ENCODE peak calls at places on chromosomes 7 and 10, in six cellular contexts. One of them, this sample, is unnamed.

GRCh38 chr7:2086229-2086628 is 146.5 kb downstream of the MAD1L1 start:
- DNase-seq in SJSA1: no peak
- DNase-seq in esophagus muscularis mucosa: no peak
- DNase-seq in ovary: no peak
- DNase-seq in CD4-positive, alpha-beta memory T cell: no peak
- DNase-seq in fibroblast of lung: no peak
- DNase-seq in this sample: no peak

GRCh38 chr10:6493521-6494451 is 86.3 kb downstream of the PRKCQ start:
- DNase-seq in SJSA1: no peak
- DNase-seq in esophagus muscularis mucosa: peak; percentile 89
- DNase-seq in ovary: no peak
- DNase-seq in CD4-positive, alpha-beta memory T cell: peak; percentile 42
- DNase-seq in fibroblast of lung: peak; percentile 45
- DNase-seq in this sample: no peak

GRCh38 chr10:3757250-3757637 is 27.8 kb downstream of the KLF6 start:
- DNase-seq in SJSA1: no peak
- DNase-seq in esophagus muscularis mucosa: no peak
- DNase-seq in ovary: no peak
- DNase-seq in CD4-positive, alpha-beta memory T cell: no peak
- DNase-seq in fibroblast of lung: no peak
- DNase-seq in this sample: no peak

GRCh38 chr7:132317856-132318255 is 258.4 kb downstream of the PLXNA4 start:
- DNase-seq in SJSA1: no peak
- DNase-seq in esophagus muscularis mucosa: no peak
- DNase-seq in ovary: no peak
- DNase-seq in CD4-positive, alpha-beta memory T cell: no peak
- DNase-seq in fibroblast of lung: no peak
- DNase-seq in this sample: no peak

GRCh38 chr10:105718207-105718995 is 1077.3 kb downstream of the SORCS3 start:
- DNase-seq in SJSA1: no peak
- DNase-seq in esophagus muscularis mucosa: no peak
- DNase-seq in ovary: no peak
- DNase-seq in CD4-positive, alpha-beta memory T cell: no peak
- DNase-seq in fibroblast of lung: no peak
- DNase-seq in this sample: no peak

GRCh38 chr7:85030893-85031292 is 156.0 kb downstream of the SEMA3D start:
- DNase-seq in SJSA1: peak; percentile 69
- DNase-seq in esophagus muscularis mucosa: no peak
- DNase-seq in ovary: no peak
- DNase-seq in CD4-positive, alpha-beta memory T cell: no peak
- DNase-seq in fibroblast of lung: peak; percentile 71
- DNase-seq in this sample: no peak

GRCh38 chr10:92304061-92304460 is 13.1 kb downstream of the MARCHF5 start:
- DNase-seq in SJSA1: no peak
- DNase-seq in esophagus muscularis mucosa: no peak
- DNase-seq in ovary: no peak
- DNase-seq in CD4-positive, alpha-beta memory T cell: no peak
- DNase-seq in fibroblast of lung: no peak
- DNase-seq in this sample: no peak

GRCh38 chr10:24446739-24447138 is 237.8 kb downstream of the KIAA1217 start:
- DNase-seq in SJSA1: peak; percentile 71
- DNase-seq in esophagus muscularis mucosa: no peak
- DNase-seq in ovary: no peak
- DNase-seq in CD4-positive, alpha-beta memory T cell: no peak
- DNase-seq in fibroblast of lung: peak; percentile 98
- DNase-seq in this sample: no peak

GRCh38 chr10:21238044-21238443 is 287.4 kb downstream of the SKIDA1 start:
- DNase-seq in SJSA1: no peak
- DNase-seq in esophagus muscularis mucosa: no peak
- DNase-seq in ovary: no peak
- DNase-seq in CD4-positive, alpha-beta memory T cell: no peak
- DNase-seq in fibroblast of lung: no peak
- DNase-seq in this sample: no peak

GRCh38 chr7:44685723-44686122 is 62.9 kb upstream of the ZMIZ2 start:
- DNase-seq in SJSA1: no peak
- DNase-seq in esophagus muscularis mucosa: no peak
- DNase-seq in ovary: no peak
- DNase-seq in CD4-positive, alpha-beta memory T cell: no peak
- DNase-seq in fibroblast of lung: no peak
- DNase-seq in this sample: no peak

GRCh38 chr7:42457663-42458062 is 220.7 kb upstream of the GLI3 start:
- DNase-seq in SJSA1: no peak
- DNase-seq in esophagus muscularis mucosa: peak; percentile 80
- DNase-seq in ovary: no peak
- DNase-seq in CD4-positive, alpha-beta memory T cell: no peak
- DNase-seq in fibroblast of lung: peak; percentile 32
- DNase-seq in this sample: no peak

GRCh38 chr7:102292813-102293798 is 6.4 kb downstream of the SH2B2 start:
- DNase-seq in SJSA1: no peak
- DNase-seq in esophagus muscularis mucosa: no peak
- DNase-seq in ovary: no peak
- DNase-seq in CD4-positive, alpha-beta memory T cell: no peak
- DNase-seq in fibroblast of lung: no peak
- DNase-seq in this sample: no peak

GRCh38 chr10:79137404-79137803 is 68.6 kb downstream of the ZMIZ1 start:
- DNase-seq in SJSA1: no peak
- DNase-seq in esophagus muscularis mucosa: no peak
- DNase-seq in ovary: peak; percentile 59
- DNase-seq in CD4-positive, alpha-beta memory T cell: no peak
- DNase-seq in fibroblast of lung: peak; percentile 61
- DNase-seq in this sample: no peak

GRCh38 chr10:116271593-116272496 is 1.2 kb downstream of the GFRA1 start:
- DNase-seq in SJSA1: peak; percentile 39
- DNase-seq in esophagus muscularis mucosa: no peak
- DNase-seq in ovary: peak; percentile 46
- DNase-seq in CD4-positive, alpha-beta memory T cell: no peak
- DNase-seq in fibroblast of lung: peak; percentile 11
- DNase-seq in this sample: no peak

GRCh38 chr7:36021367-36021766 is 131.7 kb upstream of the EEPD1 start:
- DNase-seq in SJSA1: no peak
- DNase-seq in esophagus muscularis mucosa: no peak
- DNase-seq in ovary: no peak
- DNase-seq in CD4-positive, alpha-beta memory T cell: no peak
- DNase-seq in fibroblast of lung: peak; percentile 16
- DNase-seq in this sample: no peak

GRCh38 chr7:155122831-155123230 is 52.7 kb downstream of the HTR5A start:
- DNase-seq in SJSA1: no peak
- DNase-seq in esophagus muscularis mucosa: no peak
- DNase-seq in ovary: no peak
- DNase-seq in CD4-positive, alpha-beta memory T cell: no peak
- DNase-seq in fibroblast of lung: no peak
- DNase-seq in this sample: no peak

GRCh38 chr7:125033506-125033905 is 103.9 kb upstream of the POT1 start:
- DNase-seq in SJSA1: no peak
- DNase-seq in esophagus muscularis mucosa: no peak
- DNase-seq in ovary: no peak
- DNase-seq in CD4-positive, alpha-beta memory T cell: no peak
- DNase-seq in fibroblast of lung: no peak
- DNase-seq in this sample: no peak

GRCh38 chr7:141511370-141512335 is 39.6 kb upstream of the AGK start:
- DNase-seq in SJSA1: no peak
- DNase-seq in esophagus muscularis mucosa: no peak
- DNase-seq in ovary: no peak
- DNase-seq in CD4-positive, alpha-beta memory T cell: no peak
- DNase-seq in fibroblast of lung: no peak
- DNase-seq in this sample: no peak

GRCh38 chr7:30790391-30790790 is 19.2 kb downstream of the MINDY4 start:
- DNase-seq in SJSA1: no peak
- DNase-seq in esophagus muscularis mucosa: no peak
- DNase-seq in ovary: no peak
- DNase-seq in CD4-positive, alpha-beta memory T cell: no peak
- DNase-seq in fibroblast of lung: peak; percentile 20
- DNase-seq in this sample: no peak

GRCh38 chr10:4301296-4301695 is 516.3 kb upstream of the KLF6 start:
- DNase-seq in SJSA1: no peak
- DNase-seq in esophagus muscularis mucosa: no peak
- DNase-seq in ovary: no peak
- DNase-seq in CD4-positive, alpha-beta memory T cell: no peak
- DNase-seq in fibroblast of lung: peak; percentile 17
- DNase-seq in this sample: no peak

GRCh38 chr10:121708921-121709625 is 110.8 kb upstream of the FGFR2 start:
- DNase-seq in SJSA1: no peak
- DNase-seq in esophagus muscularis mucosa: no peak
- DNase-seq in ovary: no peak
- DNase-seq in CD4-positive, alpha-beta memory T cell: no peak
- DNase-seq in fibroblast of lung: peak; percentile 12
- DNase-seq in this sample: no peak

GRCh38 chr7:233456-234035 is 41.2 kb downstream of the FAM20C start:
- DNase-seq in SJSA1: no peak
- DNase-seq in esophagus muscularis mucosa: no peak
- DNase-seq in ovary: no peak
- DNase-seq in CD4-positive, alpha-beta memory T cell: no peak
- DNase-seq in fibroblast of lung: no peak
- DNase-seq in this sample: no peak

GRCh38 chr7:12403287-12404181 is at the start of gene VWDE:
- DNase-seq in SJSA1: no peak
- DNase-seq in esophagus muscularis mucosa: no peak
- DNase-seq in ovary: no peak
- DNase-seq in CD4-positive, alpha-beta memory T cell: peak; percentile 42
- DNase-seq in fibroblast of lung: peak; percentile 39
- DNase-seq in this sample: peak; percentile 70

GRCh38 chr10:71338728-71339495 is 19.9 kb downstream of the SLC29A3 start:
- DNase-seq in SJSA1: no peak
- DNase-seq in esophagus muscularis mucosa: no peak
- DNase-seq in ovary: no peak
- DNase-seq in CD4-positive, alpha-beta memory T cell: no peak
- DNase-seq in fibroblast of lung: no peak
- DNase-seq in this sample: no peak

GRCh38 chr7:51607447-51607846 is 290.8 kb upstream of the COBL start:
- DNase-seq in SJSA1: no peak
- DNase-seq in esophagus muscularis mucosa: no peak
- DNase-seq in ovary: no peak
- DNase-seq in CD4-positive, alpha-beta memory T cell: no peak
- DNase-seq in fibroblast of lung: no peak
- DNase-seq in this sample: no peak

GRCh38 chr7:91351374-91351773 is 87.1 kb downstream of the FZD1 start:
- DNase-seq in SJSA1: peak; percentile 33
- DNase-seq in esophagus muscularis mucosa: no peak
- DNase-seq in ovary: no peak
- DNase-seq in CD4-positive, alpha-beta memory T cell: no peak
- DNase-seq in fibroblast of lung: peak; percentile 87
- DNase-seq in this sample: no peak

DNA sequence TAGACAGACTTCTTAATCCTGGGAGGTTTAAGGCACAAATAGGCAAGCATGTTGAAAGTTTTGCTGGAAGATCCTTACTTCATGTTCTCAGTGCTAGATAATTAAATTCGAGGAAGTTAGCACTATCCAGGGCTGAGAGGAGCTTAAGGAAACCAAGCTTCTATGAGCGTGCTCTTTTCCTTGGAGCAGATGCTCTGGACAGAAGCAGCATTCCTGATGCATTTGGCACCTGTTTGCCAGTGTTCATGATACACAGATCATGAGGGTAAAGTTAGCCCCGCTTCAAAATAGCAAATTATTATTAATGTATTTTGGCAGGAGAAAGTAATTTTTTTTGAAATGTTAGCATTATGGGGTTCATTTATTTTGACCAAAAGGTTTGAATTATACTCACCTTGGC is 9.4 kb downstream of the HDAC9 start:
- DNase-seq in SJSA1: no peak
- DNase-seq in esophagus muscularis mucosa: no peak
- DNase-seq in ovary: no peak
- DNase-seq in CD4-positive, alpha-beta memory T cell: no peak
- DNase-seq in fibroblast of lung: no peak
- DNase-seq in this sample: no peak
- H3K4me3 ChIP-seq in SJSA1: no peak overlapping the region
- H3K4me3 ChIP-seq in esophagus muscularis mucosa: no peak overlapping the region
- H3K4me3 ChIP-seq in ovary: no peak overlapping the region
- H3K4me3 ChIP-seq in CD4-positive, alpha-beta memory T cell: no peak overlapping the region
- H3K4me3 ChIP-seq in fibroblast of lung: no peak overlapping the region
- H3K4me3 ChIP-seq in this sample: no peak overlapping the region

DNA sequence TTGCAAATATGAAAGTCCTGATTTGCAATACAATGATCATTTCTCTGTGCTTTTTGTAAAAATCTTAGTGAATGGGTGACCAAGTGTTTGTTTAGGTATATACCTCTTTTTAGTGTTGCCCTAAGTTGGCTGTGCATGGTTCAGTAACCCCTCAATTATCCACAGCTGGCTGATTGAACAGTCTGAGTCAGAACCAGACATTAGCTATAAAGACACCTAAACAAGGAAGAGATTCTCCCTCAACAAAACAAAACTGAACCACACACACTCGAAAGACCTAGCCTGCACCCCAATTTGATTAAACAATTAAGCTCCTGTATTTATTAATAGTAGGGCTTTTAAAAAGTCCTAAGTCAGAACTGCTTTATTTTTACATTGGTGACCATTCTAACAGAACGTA is 2.8 kb downstream of the RSBN1L start:
- DNase-seq in SJSA1: no peak
- DNase-seq in esophagus muscularis mucosa: no peak
- DNase-seq in ovary: no peak
- DNase-seq in CD4-positive, alpha-beta memory T cell: no peak
- DNase-seq in fibroblast of lung: peak; percentile 49
- DNase-seq in this sample: no peak
- H3K4me3 ChIP-seq in SJSA1: no peak overlapping the region
- H3K4me3 ChIP-seq in esophagus muscularis mucosa: peak overlapping the region; percentile 88
- H3K4me3 ChIP-seq in ovary: no peak overlapping the region
- H3K4me3 ChIP-seq in CD4-positive, alpha-beta memory T cell: peak overlapping the region; percentile 3
- H3K4me3 ChIP-seq in fibroblast of lung: peak overlapping the region; percentile 81
- H3K4me3 ChIP-seq in this sample: no peak overlapping the region

GRCh38 chr10:32348297-32349198 is 1.6 kb upstream of the EPC1 start:
- DNase-seq in SJSA1: no peak
- DNase-seq in esophagus muscularis mucosa: no peak
- DNase-seq in ovary: no peak
- DNase-seq in CD4-positive, alpha-beta memory T cell: no peak
- DNase-seq in fibroblast of lung: no peak
- DNase-seq in this sample: no peak
- H3K4me3 ChIP-seq in SJSA1: no peak overlapping the region
- H3K4me3 ChIP-seq in esophagus muscularis mucosa: peak overlapping the region; percentile 94
- H3K4me3 ChIP-seq in ovary: no peak overlapping the region
- H3K4me3 ChIP-seq in CD4-positive, alpha-beta memory T cell: no peak overlapping the region
- H3K4me3 ChIP-seq in fibroblast of lung: no peak overlapping the region
- H3K4me3 ChIP-seq in this sample: no peak overlapping the region

DNA sequence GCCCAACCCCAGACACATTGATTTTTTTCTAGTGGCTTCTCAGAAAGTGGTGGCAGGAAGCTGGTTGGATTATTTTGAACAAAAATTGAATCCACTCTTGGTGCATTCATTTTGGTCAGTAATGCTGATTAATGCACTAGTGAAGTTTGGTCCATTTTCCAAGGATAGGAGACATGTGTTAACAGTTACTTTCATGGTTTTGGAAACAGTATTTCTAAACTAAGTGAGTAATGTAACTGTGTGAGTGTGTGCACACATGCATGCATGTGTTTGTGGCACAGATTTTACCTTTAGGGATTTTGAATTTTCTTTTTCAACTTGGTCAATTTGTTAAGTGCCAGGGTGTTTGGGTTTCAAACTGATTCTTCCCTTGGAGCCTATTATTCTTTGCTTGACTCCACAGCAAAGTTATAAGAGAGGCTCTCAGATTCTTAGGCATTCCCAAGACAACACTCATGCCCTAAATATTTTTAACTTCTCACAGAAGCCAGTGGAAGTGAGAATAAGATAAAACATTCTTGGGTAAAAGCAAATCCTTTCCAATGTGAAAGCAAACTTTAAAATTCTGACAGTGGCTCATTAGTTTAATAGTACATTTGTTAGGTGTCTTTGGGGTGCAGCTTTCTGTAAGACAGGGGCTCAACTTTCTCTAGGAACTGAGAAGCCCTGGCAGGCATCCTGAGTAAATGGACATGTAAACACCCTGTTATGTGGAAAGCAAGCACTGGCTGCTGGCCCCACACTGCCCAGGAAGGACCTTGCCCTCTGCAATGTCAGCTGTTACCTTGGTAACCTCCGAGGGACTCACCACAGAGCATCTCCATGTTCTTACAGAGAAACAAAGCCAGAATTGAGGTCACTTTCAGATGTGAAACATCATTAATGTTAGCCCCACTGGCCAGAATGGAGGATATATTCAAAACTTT is 68.4 kb downstream of the ASAH2B start:
- DNase-seq in SJSA1: no peak
- DNase-seq in esophagus muscularis mucosa: no peak
- DNase-seq in ovary: no peak
- DNase-seq in CD4-positive, alpha-beta memory T cell: no peak
- DNase-seq in fibroblast of lung: peak; percentile 36
- DNase-seq in this sample: no peak
- H3K4me3 ChIP-seq in SJSA1: no peak overlapping the region
- H3K4me3 ChIP-seq in esophagus muscularis mucosa: no peak overlapping the region
- H3K4me3 ChIP-seq in ovary: no peak overlapping the region
- H3K4me3 ChIP-seq in CD4-positive, alpha-beta memory T cell: no peak overlapping the region
- H3K4me3 ChIP-seq in fibroblast of lung: no peak overlapping the region
- H3K4me3 ChIP-seq in this sample: no peak overlapping the region